ENCODE peak calls at places on chromosome 6, in ten cellular contexts. One of them, this sample, is unnamed.

GRCh38 chr6:56335733-56336132 is 88.4 kb upstream of the COL21A1 start:
- DNase-seq in lung: no peak
- DNase-seq in AG09309: peak
- DNase-seq in gastrocnemius medialis: no peak
- DNase-seq in brain microvascular endothelial cell: peak
- DNase-seq in choroid plexus epithelial cell: peak
- DNase-seq in AG10803: peak
- DNase-seq in neural progenitor cell: no peak
- DNase-seq in astrocyte of the spinal cord: peak
- DNase-seq in GM12865: no peak
- DNase-seq in this sample: peak

GRCh38 chr6:20933057-20933792 is 399.0 kb downstream of the CDKAL1 start:
- DNase-seq in GM12865: no peak
- DNase-seq in neural progenitor cell: no peak
- DNase-seq in AG10803: no peak
- DNase-seq in brain microvascular endothelial cell: no peak
- DNase-seq in gastrocnemius medialis: no peak
- DNase-seq in choroid plexus epithelial cell: no peak
- DNase-seq in lung: no peak
- DNase-seq in astrocyte of the spinal cord: no peak
- DNase-seq in AG09309: no peak
- DNase-seq in this sample: no peak

GRCh38 chr6:148700713-148701392 is 46.0 kb upstream of the UST start:
- DNase-seq in AG09309: no peak
- DNase-seq in astrocyte of the spinal cord: peak
- DNase-seq in gastrocnemius medialis: no peak
- DNase-seq in AG10803: peak
- DNase-seq in choroid plexus epithelial cell: peak
- DNase-seq in lung: no peak
- DNase-seq in GM12865: peak
- DNase-seq in brain microvascular endothelial cell: peak
- DNase-seq in neural progenitor cell: peak
- DNase-seq in this sample: no peak

GRCh38 chr6:89999154-89999553 is 104.9 kb downstream of the GJA10 start:
- DNase-seq in GM12865: no peak
- DNase-seq in gastrocnemius medialis: no peak
- DNase-seq in AG09309: no peak
- DNase-seq in brain microvascular endothelial cell: no peak
- DNase-seq in astrocyte of the spinal cord: no peak
- DNase-seq in lung: no peak
- DNase-seq in AG10803: peak
- DNase-seq in neural progenitor cell: no peak
- DNase-seq in choroid plexus epithelial cell: no peak
- DNase-seq in this sample: no peak

GRCh38 chr6:56570434-56571359 is 72.0 kb downstream of the DST start:
- DNase-seq in brain microvascular endothelial cell: no peak
- DNase-seq in astrocyte of the spinal cord: peak
- DNase-seq in AG10803: peak
- DNase-seq in neural progenitor cell: no peak
- DNase-seq in GM12865: peak
- DNase-seq in gastrocnemius medialis: no peak
- DNase-seq in AG09309: no peak
- DNase-seq in choroid plexus epithelial cell: peak
- DNase-seq in lung: no peak
- DNase-seq in this sample: no peak

GRCh38 chr6:117590447-117590846 is 11.9 kb downstream of the GOPC start:
- DNase-seq in GM12865: no peak
- DNase-seq in gastrocnemius medialis: no peak
- DNase-seq in choroid plexus epithelial cell: no peak
- DNase-seq in AG10803: no peak
- DNase-seq in neural progenitor cell: no peak
- DNase-seq in AG09309: no peak
- DNase-seq in astrocyte of the spinal cord: no peak
- DNase-seq in lung: no peak
- DNase-seq in brain microvascular endothelial cell: no peak
- DNase-seq in this sample: no peak

GRCh38 chr6:37373822-37374514 is 20.2 kb downstream of the RNF8 start:
- DNase-seq in astrocyte of the spinal cord: peak
- DNase-seq in GM12865: no peak
- DNase-seq in brain microvascular endothelial cell: no peak
- DNase-seq in neural progenitor cell: no peak
- DNase-seq in choroid plexus epithelial cell: peak
- DNase-seq in gastrocnemius medialis: no peak
- DNase-seq in AG09309: no peak
- DNase-seq in lung: no peak
- DNase-seq in AG10803: no peak
- DNase-seq in this sample: peak

GRCh38 chr6:63444768-63445167 is 125.0 kb upstream of the LGSN start:
- DNase-seq in AG09309: no peak
- DNase-seq in choroid plexus epithelial cell: no peak
- DNase-seq in brain microvascular endothelial cell: no peak
- DNase-seq in gastrocnemius medialis: no peak
- DNase-seq in neural progenitor cell: no peak
- DNase-seq in AG10803: no peak
- DNase-seq in lung: no peak
- DNase-seq in GM12865: no peak
- DNase-seq in astrocyte of the spinal cord: no peak
- DNase-seq in this sample: no peak

GRCh38 chr6:90121982-90122381 is 174.7 kb downstream of the BACH2 start:
- DNase-seq in neural progenitor cell: no peak
- DNase-seq in astrocyte of the spinal cord: no peak
- DNase-seq in choroid plexus epithelial cell: no peak
- DNase-seq in brain microvascular endothelial cell: no peak
- DNase-seq in GM12865: peak
- DNase-seq in lung: no peak
- DNase-seq in gastrocnemius medialis: peak
- DNase-seq in AG09309: no peak
- DNase-seq in AG10803: no peak
- DNase-seq in this sample: no peak

GRCh38 chr6:71421611-71422010 is 133.0 kb downstream of the OGFRL1 start:
- DNase-seq in lung: no peak
- DNase-seq in neural progenitor cell: no peak
- DNase-seq in GM12865: no peak
- DNase-seq in AG09309: no peak
- DNase-seq in brain microvascular endothelial cell: no peak
- DNase-seq in gastrocnemius medialis: no peak
- DNase-seq in AG10803: no peak
- DNase-seq in astrocyte of the spinal cord: no peak
- DNase-seq in choroid plexus epithelial cell: no peak
- DNase-seq in this sample: no peak

GRCh38 chr6:25404693-25405169 is 125.6 kb downstream of the CARMIL1 start:
- DNase-seq in astrocyte of the spinal cord: no peak
- DNase-seq in GM12865: peak
- DNase-seq in neural progenitor cell: no peak
- DNase-seq in AG10803: no peak
- DNase-seq in brain microvascular endothelial cell: no peak
- DNase-seq in lung: no peak
- DNase-seq in choroid plexus epithelial cell: no peak
- DNase-seq in AG09309: no peak
- DNase-seq in gastrocnemius medialis: no peak
- DNase-seq in this sample: no peak
- H3K4me3 ChIP-seq in astrocyte of the spinal cord: no peak
- H3K4me3 ChIP-seq in GM12865: peak
- H3K4me3 ChIP-seq in neural progenitor cell: no peak
- H3K4me3 ChIP-seq in AG10803: no peak
- H3K4me3 ChIP-seq in brain microvascular endothelial cell: no peak
- H3K4me3 ChIP-seq in lung: no peak
- H3K4me3 ChIP-seq in choroid plexus epithelial cell: no peak
- H3K4me3 ChIP-seq in AG09309: no peak
- H3K4me3 ChIP-seq in gastrocnemius medialis: no peak
- H3K4me3 ChIP-seq in this sample: no peak

GRCh38 chr6:125220712-125221111 is 67.1 kb downstream of the TPD52L1 start:
- DNase-seq in choroid plexus epithelial cell: no peak
- DNase-seq in AG09309: no peak
- DNase-seq in lung: no peak
- DNase-seq in brain microvascular endothelial cell: no peak
- DNase-seq in AG10803: peak
- DNase-seq in GM12865: no peak
- DNase-seq in astrocyte of the spinal cord: no peak
- DNase-seq in neural progenitor cell: no peak
- DNase-seq in gastrocnemius medialis: peak
- DNase-seq in this sample: no peak
- TF ChIP-seq CTCF in choroid plexus epithelial cell: no peak
- TF ChIP-seq CTCF in AG09309: no peak
- TF ChIP-seq CTCF in lung: no peak
- TF ChIP-seq CTCF in brain microvascular endothelial cell: no peak
- TF ChIP-seq CTCF in AG10803: peak
- TF ChIP-seq CTCF in GM12865: no peak
- TF ChIP-seq CTCF in astrocyte of the spinal cord: no peak
- TF ChIP-seq CTCF in neural progenitor cell: no peak
- TF ChIP-seq CTCF in gastrocnemius medialis: no peak
- TF ChIP-seq CTCF in this sample: no peak

GRCh38 chr6:88728756-88729155 is 234.7 kb downstream of the RNGTT start:
- DNase-seq in choroid plexus epithelial cell: no peak
- DNase-seq in brain microvascular endothelial cell: no peak
- DNase-seq in AG10803: no peak
- DNase-seq in GM12865: no peak
- DNase-seq in AG09309: no peak
- DNase-seq in neural progenitor cell: peak
- DNase-seq in gastrocnemius medialis: no peak
- DNase-seq in lung: no peak
- DNase-seq in astrocyte of the spinal cord: no peak
- DNase-seq in this sample: no peak

GRCh38 chr6:88722691-88723090 is 240.7 kb downstream of the RNGTT start:
- DNase-seq in choroid plexus epithelial cell: peak
- DNase-seq in brain microvascular endothelial cell: peak
- DNase-seq in gastrocnemius medialis: no peak
- DNase-seq in GM12865: no peak
- DNase-seq in neural progenitor cell: no peak
- DNase-seq in astrocyte of the spinal cord: peak
- DNase-seq in AG10803: no peak
- DNase-seq in lung: no peak
- DNase-seq in AG09309: no peak
- DNase-seq in this sample: peak

GRCh38 chr6:88730602-88731001 is 232.8 kb downstream of the RNGTT start:
- DNase-seq in AG09309: no peak
- DNase-seq in astrocyte of the spinal cord: peak
- DNase-seq in gastrocnemius medialis: no peak
- DNase-seq in AG10803: peak
- DNase-seq in lung: no peak
- DNase-seq in choroid plexus epithelial cell: peak
- DNase-seq in GM12865: no peak
- DNase-seq in neural progenitor cell: peak
- DNase-seq in brain microvascular endothelial cell: peak
- DNase-seq in this sample: peak

GRCh38 chr6:88725111-88725711 is 238.2 kb downstream of the RNGTT start:
- DNase-seq in brain microvascular endothelial cell: peak
- DNase-seq in lung: no peak
- DNase-seq in AG10803: peak
- DNase-seq in choroid plexus epithelial cell: peak
- DNase-seq in gastrocnemius medialis: no peak
- DNase-seq in astrocyte of the spinal cord: peak
- DNase-seq in GM12865: peak
- DNase-seq in neural progenitor cell: peak
- DNase-seq in AG09309: peak
- DNase-seq in this sample: peak
- H3K4me3 ChIP-seq in brain microvascular endothelial cell: no peak
- H3K4me3 ChIP-seq in lung: no peak
- H3K4me3 ChIP-seq in AG10803: no peak
- H3K4me3 ChIP-seq in choroid plexus epithelial cell: no peak
- H3K4me3 ChIP-seq in gastrocnemius medialis: no peak
- H3K4me3 ChIP-seq in astrocyte of the spinal cord: no peak
- H3K4me3 ChIP-seq in GM12865: no peak
- H3K4me3 ChIP-seq in neural progenitor cell: no peak
- H3K4me3 ChIP-seq in AG09309: no peak
- H3K4me3 ChIP-seq in this sample: no peak

GRCh38 chr6:53394704-53395103 is 46.0 kb upstream of the ELOVL5 start:
- DNase-seq in neural progenitor cell: no peak
- DNase-seq in gastrocnemius medialis: no peak
- DNase-seq in brain microvascular endothelial cell: no peak
- DNase-seq in choroid plexus epithelial cell: no peak
- DNase-seq in astrocyte of the spinal cord: no peak
- DNase-seq in lung: no peak
- DNase-seq in AG10803: no peak
- DNase-seq in AG09309: no peak
- DNase-seq in GM12865: no peak
- DNase-seq in this sample: no peak
- TF ChIP-seq CTCF in neural progenitor cell: no peak
- TF ChIP-seq CTCF in gastrocnemius medialis: no peak
- TF ChIP-seq CTCF in brain microvascular endothelial cell: no peak
- TF ChIP-seq CTCF in choroid plexus epithelial cell: no peak
- TF ChIP-seq CTCF in astrocyte of the spinal cord: no peak
- TF ChIP-seq CTCF in lung: no peak
- TF ChIP-seq CTCF in AG10803: no peak
- TF ChIP-seq CTCF in AG09309: no peak
- TF ChIP-seq CTCF in GM12865: no peak
- TF ChIP-seq CTCF in this sample: no peak

GRCh38 chr6:119345114-119345513 is 4.4 kb downstream of the MAN1A1 start:
- DNase-seq in GM12865: no peak
- DNase-seq in AG10803: no peak
- DNase-seq in choroid plexus epithelial cell: no peak
- DNase-seq in astrocyte of the spinal cord: no peak
- DNase-seq in lung: no peak
- DNase-seq in AG09309: no peak
- DNase-seq in gastrocnemius medialis: no peak
- DNase-seq in neural progenitor cell: no peak
- DNase-seq in brain microvascular endothelial cell: no peak
- DNase-seq in this sample: no peak
- H3K4me3 ChIP-seq in GM12865: no peak
- H3K4me3 ChIP-seq in AG10803: no peak
- H3K4me3 ChIP-seq in choroid plexus epithelial cell: no peak
- H3K4me3 ChIP-seq in astrocyte of the spinal cord: no peak
- H3K4me3 ChIP-seq in lung: no peak
- H3K4me3 ChIP-seq in AG09309: no peak
- H3K4me3 ChIP-seq in gastrocnemius medialis: peak
- H3K4me3 ChIP-seq in neural progenitor cell: no peak
- H3K4me3 ChIP-seq in brain microvascular endothelial cell: no peak
- H3K4me3 ChIP-seq in this sample: no peak

DNA sequence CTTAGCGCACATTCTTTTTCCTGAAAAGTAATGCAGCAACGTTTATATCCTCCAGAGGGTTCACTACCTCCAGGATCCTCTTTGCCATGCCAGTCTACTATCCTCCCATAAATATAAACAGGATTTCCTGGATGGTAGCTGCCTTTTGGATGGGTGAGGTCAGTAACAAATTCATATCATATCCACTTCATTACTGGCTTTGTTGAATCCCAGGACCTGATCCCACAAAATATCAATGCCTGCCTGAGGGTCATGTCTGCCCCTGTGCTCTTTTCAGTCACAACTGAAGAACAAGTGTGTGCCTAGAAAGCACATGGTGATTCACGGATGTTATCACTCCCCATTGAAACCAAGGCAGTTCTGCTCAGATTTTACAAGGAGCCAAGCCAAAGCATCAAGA is 30.3 kb downstream of the ADGRF5 start:
- DNase-seq in AG10803: no peak
- DNase-seq in GM12865: no peak
- DNase-seq in astrocyte of the spinal cord: no peak
- DNase-seq in lung: no peak
- DNase-seq in brain microvascular endothelial cell: no peak
- DNase-seq in neural progenitor cell: no peak
- DNase-seq in choroid plexus epithelial cell: no peak
- DNase-seq in gastrocnemius medialis: no peak
- DNase-seq in AG09309: no peak
- DNase-seq in this sample: no peak
- TF ChIP-seq CTCF in AG10803: no peak
- TF ChIP-seq CTCF in GM12865: no peak
- TF ChIP-seq CTCF in astrocyte of the spinal cord: no peak
- TF ChIP-seq CTCF in lung: no peak
- TF ChIP-seq CTCF in brain microvascular endothelial cell: no peak
- TF ChIP-seq CTCF in neural progenitor cell: no peak
- TF ChIP-seq CTCF in choroid plexus epithelial cell: no peak
- TF ChIP-seq CTCF in gastrocnemius medialis: no peak
- TF ChIP-seq CTCF in AG09309: no peak
- TF ChIP-seq CTCF in this sample: no peak

GRCh38 chr6:105993341-105993740 is 92.8 kb upstream of the PRDM1 start:
- DNase-seq in astrocyte of the spinal cord: peak
- DNase-seq in AG09309: no peak
- DNase-seq in choroid plexus epithelial cell: peak
- DNase-seq in AG10803: peak
- DNase-seq in GM12865: peak
- DNase-seq in neural progenitor cell: peak
- DNase-seq in gastrocnemius medialis: no peak
- DNase-seq in lung: no peak
- DNase-seq in brain microvascular endothelial cell: no peak
- DNase-seq in this sample: no peak
- H3K4me3 ChIP-seq in astrocyte of the spinal cord: no peak
- H3K4me3 ChIP-seq in AG09309: no peak
- H3K4me3 ChIP-seq in choroid plexus epithelial cell: peak
- H3K4me3 ChIP-seq in AG10803: peak
- H3K4me3 ChIP-seq in GM12865: peak
- H3K4me3 ChIP-seq in neural progenitor cell: peak
- H3K4me3 ChIP-seq in gastrocnemius medialis: peak
- H3K4me3 ChIP-seq in lung: no peak
- H3K4me3 ChIP-seq in brain microvascular endothelial cell: peak
- H3K4me3 ChIP-seq in this sample: no peak